ENCODE peak calls at places on chromosomes 3 and 15, in seven cellular contexts. M is endothelial cell; C is Calu3; A is CD4-positive, alpha-beta T cell; P is HFFc6; D is BJ; F is A549. Z is an unnamed sample.

GRCh38 chr3:117719316-117719926 is 1009.8 kb downstream of the TUSC7 start:
- DNase-seq in M (no peak), C (peak), A (no peak), P (peak), D (no peak), F (peak), Z (peak)

GRCh38 chr3:140942221-140943104 is 827 bp downstream of the SLC25A36 start:
- DNase-seq in M (peak), C (peak), A (peak), P (peak), D (no peak), F (peak), Z (peak)

GRCh38 chr3:18988619-18989229 is 159.6 kb upstream of the KCNH8 start:
- DNase-seq in M (peak), C (peak), A (no peak), P (no peak), D (no peak), F (peak), Z (peak)

GRCh38 chr15:50219820-50220219 is 37.8 kb downstream of the SLC27A2 start:
- DNase-seq in M (no peak), C (no peak), A (no peak), P (peak), D (no peak), F (no peak), Z (no peak)

GRCh38 chr15:39944711-39945110 is 10.8 kb downstream of the EIF2AK4 start:
- DNase-seq in M (no peak), C (no peak), A (no peak), P (peak), D (peak), F (no peak), Z (peak)

GRCh38 chr15:51675234-51675633 is 6.1 kb upstream of the SCG3 start:
- DNase-seq in M (no peak), C (no peak), A (no peak), P (no peak), D (no peak), F (no peak), Z (no peak)

GRCh38 chr15:50452927-50453326 is 28.7 kb downstream of the USP8 start:
- DNase-seq in M (no peak), C (no peak), A (no peak), P (no peak), D (no peak), F (no peak), Z (peak)

GRCh38 chr3:13825317-13825590 is 54.6 kb downstream of the WNT7A start:
- DNase-seq in M (no peak), C (no peak), A (no peak), P (no peak), D (no peak), F (no peak), Z (no peak)

GRCh38 chr15:84871428-84871985 is 13.0 kb upstream of the SLC28A1 start:
- DNase-seq in M (no peak), C (no peak), A (no peak), P (no peak), D (no peak), F (no peak), Z (no peak)

GRCh38 chr15:84143753-84144314 is 91.7 kb upstream of the GOLGA6L4 start:
- DNase-seq in M (no peak), C (no peak), A (no peak), P (no peak), D (no peak), F (no peak), Z (no peak)

GRCh38 chr15:84992157-84992940 is 10.7 kb downstream of the PDE8A start:
- DNase-seq in M (no peak), C (peak), A (no peak), P (peak), D (peak), F (peak), Z (peak)

GRCh38 chr3:13569641-13570390 is 20.9 kb downstream of the FBLN2 start:
- DNase-seq in M (no peak), C (no peak), A (no peak), P (no peak), D (no peak), F (no peak), Z (peak)

GRCh38 chr3:159987291-159987711 is 1.3 kb upstream of the IL12A start:
- DNase-seq in M (no peak), C (no peak), A (no peak), P (peak), D (no peak), F (peak), Z (peak)

GRCh38 chr3:38556640-38557358 is 60.7 kb downstream of the EXOG start:
- DNase-seq in M (no peak), C (no peak), A (no peak), P (no peak), D (no peak), F (no peak), Z (no peak)

GRCh38 chr3:68049781-68050180 is 395.4 kb upstream of the SUCLG2 start:
- DNase-seq in M (no peak), C (no peak), A (no peak), P (no peak), D (no peak), F (no peak), Z (no peak)

GRCh38 chr15:38894260-38894948 is 329.8 kb upstream of the RASGRP1 start:
- DNase-seq in M (no peak), C (no peak), A (no peak), P (peak), D (peak), F (peak), Z (peak)

GRCh38 chr3:10189557-10190374 is 25.0 kb downstream of the IRAK2 start:
- DNase-seq in M (no peak), C (peak), A (no peak), P (no peak), D (no peak), F (peak), Z (peak)

DNA sequence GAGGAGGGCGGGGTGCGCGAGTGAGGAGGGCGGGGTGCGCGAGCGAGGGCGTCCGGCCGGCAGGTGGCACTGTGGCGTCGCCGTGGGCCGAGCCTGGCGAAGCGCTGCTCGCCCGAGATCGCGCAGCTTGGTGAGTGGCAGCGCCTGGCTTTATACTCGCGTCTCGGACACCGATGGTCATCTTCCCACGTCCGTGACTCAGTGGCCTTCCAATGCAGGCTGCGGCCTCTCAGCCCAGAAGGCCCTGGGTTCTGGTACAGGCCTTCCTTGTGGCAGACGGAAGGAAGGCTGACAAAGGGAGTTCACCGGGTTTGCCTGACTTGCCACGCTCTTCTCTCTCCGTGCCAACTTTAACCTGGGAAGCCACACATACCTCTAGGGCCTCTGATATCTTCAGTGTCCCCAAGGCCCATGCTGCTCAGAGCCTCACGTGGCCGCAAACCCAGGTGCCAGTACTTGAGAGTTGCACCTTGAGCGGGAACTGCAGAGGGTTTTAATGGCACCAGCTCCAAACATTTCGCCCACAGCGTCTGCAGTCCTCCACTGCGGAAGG is 195.3 kb upstream of the LYSMD4 start:
- DNase-seq in M (peak), C (peak), A (peak), P (peak), D (no peak), F (peak), Z (peak)
- TF ChIP-seq CTCF in M (peak), C (peak), A (peak), P (peak), D (peak), F (peak), Z (peak)

DNA sequence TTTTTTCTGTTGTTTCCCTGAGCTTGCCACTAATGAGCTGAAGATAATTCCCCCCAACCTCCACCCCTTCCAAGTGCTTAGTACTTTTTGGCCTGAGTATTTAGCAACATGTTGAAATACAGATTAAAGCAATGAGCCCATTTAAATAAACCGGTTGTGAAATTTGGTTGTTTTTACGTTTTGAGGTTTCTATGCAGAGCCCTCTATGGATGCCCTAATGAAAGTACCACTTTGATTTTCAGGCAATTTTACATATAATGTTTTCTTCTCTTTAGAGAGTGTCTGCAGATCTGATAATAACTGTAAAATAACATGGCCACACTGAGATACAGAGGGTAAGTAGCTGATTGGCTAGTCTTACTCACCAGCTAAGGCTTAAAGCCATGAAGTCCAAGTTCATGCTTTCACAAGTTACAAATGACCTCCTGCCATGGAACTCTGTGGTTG is 139.4 kb upstream of the SLC7A14 start:
- DNase-seq in M (no peak), C (no peak), A (no peak), P (peak), D (no peak), F (no peak), Z (peak)
- TF ChIP-seq CTCF in M (no peak), C (no peak), A (no peak), P (peak), D (peak), F (no peak), Z (peak)

DNA sequence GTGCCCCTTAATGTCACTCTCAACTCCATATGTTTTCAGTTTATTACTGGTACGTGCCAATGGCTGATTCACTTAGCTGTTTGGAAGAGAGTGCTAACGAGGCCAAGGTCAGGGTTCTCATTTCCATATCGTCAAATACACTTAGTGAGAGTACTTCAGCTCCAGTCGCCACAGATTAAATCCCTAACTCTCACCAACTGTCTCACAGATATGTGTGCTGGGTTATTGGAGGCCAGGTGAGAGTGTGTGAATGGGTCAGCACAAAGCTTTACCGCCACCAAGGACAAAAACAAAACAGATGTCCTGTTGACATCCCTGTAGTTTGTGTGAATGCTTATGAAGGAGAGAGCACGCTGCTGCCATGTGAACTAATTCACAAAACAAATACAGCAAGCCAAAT is 133.5 kb upstream of the TBL1XR1 start:
- DNase-seq in M (no peak), C (no peak), A (no peak), P (no peak), D (no peak), F (no peak), Z (no peak)
- TF ChIP-seq CTCF in M (no peak), C (no peak), A (no peak), P (no peak), D (no peak), F (no peak), Z (no peak)

GRCh38 chr3:190120161-190121060 is at the start of gene P3H2:
- DNase-seq in M (peak), C (peak), A (no peak), P (peak), D (no peak), F (peak), Z (peak)
- TF ChIP-seq CTCF in M (peak), C (peak), A (no peak), P (peak), D (peak), F (peak), Z (peak)